ENCODE peak calls at places on chromosomes 4 and X, in eight cellular contexts. One of them, this sample, is unnamed.
A peak's percentile ranks its signal among the peaks of the same experiment; 100 is the strongest.

GRCh38 chr4:155946486-155946885 is 7.2 kb downstream of the CTSO start:
- DNase-seq in T-helper 2 cell: no peak
- DNase-seq in dorsolateral prefrontal cortex: no peak
- DNase-seq in stimulated activated CD8-positive, alpha-beta memory T cell treated with anti-CD3 and anti-CD28 coated beads, Interleukin-7, amount 100 ng/mL, for 4 hours: no peak
- DNase-seq in Kasumi-1: no peak
- DNase-seq in CD4-positive, alpha-beta T cell: no peak
- DNase-seq in foreskin fibroblast: no peak
- DNase-seq in sciatic nerve: no peak
- DNase-seq in this sample: no peak

GRCh38 chr4:8356856-8357255 is 83.7 kb downstream of the ACOX3 start:
- DNase-seq in T-helper 2 cell: no peak
- DNase-seq in foreskin fibroblast: no peak
- DNase-seq in dorsolateral prefrontal cortex: no peak
- DNase-seq in CD4-positive, alpha-beta T cell: peak; percentile 12
- DNase-seq in Kasumi-1: no peak
- DNase-seq in stimulated activated CD8-positive, alpha-beta memory T cell treated with anti-CD3 and anti-CD28 coated beads, Interleukin-7, amount 100 ng/mL, for 4 hours: no peak
- DNase-seq in sciatic nerve: peak; percentile 15
- DNase-seq in this sample: no peak

GRCh38 chrX:130125090-130125489 is 14.8 kb upstream of the ELF4 start:
- DNase-seq in stimulated activated CD8-positive, alpha-beta memory T cell treated with anti-CD3 and anti-CD28 coated beads, Interleukin-7, amount 100 ng/mL, for 4 hours: no peak
- DNase-seq in T-helper 2 cell: no peak
- DNase-seq in CD4-positive, alpha-beta T cell: no peak
- DNase-seq in foreskin fibroblast: peak; percentile 63
- DNase-seq in dorsolateral prefrontal cortex: peak; percentile 28
- DNase-seq in Kasumi-1: no peak
- DNase-seq in sciatic nerve: no peak
- DNase-seq in this sample: no peak

GRCh38 chr4:78936989-78937388 is 2.2 kb downstream of the PAQR3 start:
- DNase-seq in stimulated activated CD8-positive, alpha-beta memory T cell treated with anti-CD3 and anti-CD28 coated beads, Interleukin-7, amount 100 ng/mL, for 4 hours: no peak
- DNase-seq in dorsolateral prefrontal cortex: no peak
- DNase-seq in Kasumi-1: no peak
- DNase-seq in sciatic nerve: no peak
- DNase-seq in T-helper 2 cell: no peak
- DNase-seq in foreskin fibroblast: no peak
- DNase-seq in CD4-positive, alpha-beta T cell: no peak
- DNase-seq in this sample: no peak

GRCh38 chr4:97016186-97016945 is 1126.9 kb downstream of the STPG2 start:
- DNase-seq in sciatic nerve: no peak
- DNase-seq in CD4-positive, alpha-beta T cell: no peak
- DNase-seq in T-helper 2 cell: no peak
- DNase-seq in Kasumi-1: no peak
- DNase-seq in foreskin fibroblast: no peak
- DNase-seq in dorsolateral prefrontal cortex: no peak
- DNase-seq in stimulated activated CD8-positive, alpha-beta memory T cell treated with anti-CD3 and anti-CD28 coated beads, Interleukin-7, amount 100 ng/mL, for 4 hours: no peak
- DNase-seq in this sample: no peak

GRCh38 chr4:140242357-140243284 is 88.6 kb upstream of the MAML3 start:
- DNase-seq in foreskin fibroblast: no peak
- DNase-seq in stimulated activated CD8-positive, alpha-beta memory T cell treated with anti-CD3 and anti-CD28 coated beads, Interleukin-7, amount 100 ng/mL, for 4 hours: no peak
- DNase-seq in sciatic nerve: no peak
- DNase-seq in Kasumi-1: peak; percentile 84
- DNase-seq in T-helper 2 cell: no peak
- DNase-seq in CD4-positive, alpha-beta T cell: no peak
- DNase-seq in dorsolateral prefrontal cortex: no peak
- DNase-seq in this sample: no peak

GRCh38 chrX:18146954-18147353 is 73.7 kb downstream of the BEND2 start:
- DNase-seq in T-helper 2 cell: no peak
- DNase-seq in stimulated activated CD8-positive, alpha-beta memory T cell treated with anti-CD3 and anti-CD28 coated beads, Interleukin-7, amount 100 ng/mL, for 4 hours: no peak
- DNase-seq in dorsolateral prefrontal cortex: no peak
- DNase-seq in Kasumi-1: peak; percentile 4
- DNase-seq in foreskin fibroblast: peak; percentile 11
- DNase-seq in CD4-positive, alpha-beta T cell: no peak
- DNase-seq in sciatic nerve: no peak
- DNase-seq in this sample: no peak

GRCh38 chr4:48653217-48654014 is 126.7 kb downstream of the FRYL start:
- DNase-seq in sciatic nerve: peak; percentile 67
- DNase-seq in CD4-positive, alpha-beta T cell: no peak
- DNase-seq in foreskin fibroblast: peak; percentile 59
- DNase-seq in stimulated activated CD8-positive, alpha-beta memory T cell treated with anti-CD3 and anti-CD28 coated beads, Interleukin-7, amount 100 ng/mL, for 4 hours: peak; percentile 39
- DNase-seq in T-helper 2 cell: no peak
- DNase-seq in dorsolateral prefrontal cortex: peak; percentile 48
- DNase-seq in Kasumi-1: peak; percentile 64
- DNase-seq in this sample: no peak

GRCh38 chr4:56640907-56641493 is 40.1 kb downstream of the HOPX start:
- DNase-seq in Kasumi-1: no peak
- DNase-seq in T-helper 2 cell: no peak
- DNase-seq in sciatic nerve: no peak
- DNase-seq in stimulated activated CD8-positive, alpha-beta memory T cell treated with anti-CD3 and anti-CD28 coated beads, Interleukin-7, amount 100 ng/mL, for 4 hours: no peak
- DNase-seq in CD4-positive, alpha-beta T cell: no peak
- DNase-seq in dorsolateral prefrontal cortex: no peak
- DNase-seq in foreskin fibroblast: peak; percentile 20
- DNase-seq in this sample: no peak

GRCh38 chr4:78720994-78721677 is 55.0 kb upstream of the BMP2K start:
- DNase-seq in stimulated activated CD8-positive, alpha-beta memory T cell treated with anti-CD3 and anti-CD28 coated beads, Interleukin-7, amount 100 ng/mL, for 4 hours: no peak
- DNase-seq in dorsolateral prefrontal cortex: no peak
- DNase-seq in sciatic nerve: no peak
- DNase-seq in CD4-positive, alpha-beta T cell: no peak
- DNase-seq in Kasumi-1: peak; percentile 24
- DNase-seq in foreskin fibroblast: no peak
- DNase-seq in T-helper 2 cell: no peak
- DNase-seq in this sample: peak; percentile 81

GRCh38 chrX:70044541-70045245 is 5.0 kb downstream of the AWAT2 start:
- DNase-seq in T-helper 2 cell: no peak
- DNase-seq in sciatic nerve: no peak
- DNase-seq in dorsolateral prefrontal cortex: no peak
- DNase-seq in foreskin fibroblast: peak; percentile 26
- DNase-seq in Kasumi-1: no peak
- DNase-seq in stimulated activated CD8-positive, alpha-beta memory T cell treated with anti-CD3 and anti-CD28 coated beads, Interleukin-7, amount 100 ng/mL, for 4 hours: no peak
- DNase-seq in CD4-positive, alpha-beta T cell: no peak
- DNase-seq in this sample: no peak

GRCh38 chr4:34046580-34046979 is 2197.7 kb downstream of the ARAP2 start:
- DNase-seq in stimulated activated CD8-positive, alpha-beta memory T cell treated with anti-CD3 and anti-CD28 coated beads, Interleukin-7, amount 100 ng/mL, for 4 hours: no peak
- DNase-seq in dorsolateral prefrontal cortex: no peak
- DNase-seq in sciatic nerve: no peak
- DNase-seq in Kasumi-1: no peak
- DNase-seq in CD4-positive, alpha-beta T cell: no peak
- DNase-seq in T-helper 2 cell: no peak
- DNase-seq in foreskin fibroblast: peak; percentile 82
- DNase-seq in this sample: no peak

GRCh38 chrX:24334473-24334872 is 20.6 kb upstream of the SUPT20HL2 start:
- DNase-seq in CD4-positive, alpha-beta T cell: no peak
- DNase-seq in stimulated activated CD8-positive, alpha-beta memory T cell treated with anti-CD3 and anti-CD28 coated beads, Interleukin-7, amount 100 ng/mL, for 4 hours: no peak
- DNase-seq in dorsolateral prefrontal cortex: no peak
- DNase-seq in T-helper 2 cell: no peak
- DNase-seq in Kasumi-1: no peak
- DNase-seq in foreskin fibroblast: peak; percentile 19
- DNase-seq in sciatic nerve: no peak
- DNase-seq in this sample: no peak

GRCh38 chrX:19543951-19544359 is 28.6 kb upstream of the MAP3K15 start:
- DNase-seq in sciatic nerve: no peak
- DNase-seq in Kasumi-1: no peak
- DNase-seq in foreskin fibroblast: no peak
- DNase-seq in CD4-positive, alpha-beta T cell: no peak
- DNase-seq in T-helper 2 cell: no peak
- DNase-seq in stimulated activated CD8-positive, alpha-beta memory T cell treated with anti-CD3 and anti-CD28 coated beads, Interleukin-7, amount 100 ng/mL, for 4 hours: no peak
- DNase-seq in dorsolateral prefrontal cortex: no peak
- DNase-seq in this sample: no peak

GRCh38 chrX:38879631-38880220 is 78.5 kb downstream of the MID1IP1 start:
- DNase-seq in stimulated activated CD8-positive, alpha-beta memory T cell treated with anti-CD3 and anti-CD28 coated beads, Interleukin-7, amount 100 ng/mL, for 4 hours: no peak
- DNase-seq in sciatic nerve: no peak
- DNase-seq in T-helper 2 cell: no peak
- DNase-seq in foreskin fibroblast: no peak
- DNase-seq in Kasumi-1: peak; percentile 34
- DNase-seq in CD4-positive, alpha-beta T cell: no peak
- DNase-seq in dorsolateral prefrontal cortex: no peak
- DNase-seq in this sample: peak; percentile 23

GRCh38 chr4:152640058-152640921 is 39.5 kb downstream of the TMEM154 start:
- DNase-seq in CD4-positive, alpha-beta T cell: no peak
- DNase-seq in T-helper 2 cell: no peak
- DNase-seq in stimulated activated CD8-positive, alpha-beta memory T cell treated with anti-CD3 and anti-CD28 coated beads, Interleukin-7, amount 100 ng/mL, for 4 hours: no peak
- DNase-seq in foreskin fibroblast: peak; percentile 47
- DNase-seq in Kasumi-1: peak; percentile 61
- DNase-seq in dorsolateral prefrontal cortex: no peak
- DNase-seq in sciatic nerve: no peak
- DNase-seq in this sample: peak; percentile 42

GRCh38 chrX:118038614-118039365 is 77.8 kb downstream of the KLHL13 start:
- DNase-seq in foreskin fibroblast: peak; percentile 43
- DNase-seq in T-helper 2 cell: no peak
- DNase-seq in CD4-positive, alpha-beta T cell: no peak
- DNase-seq in sciatic nerve: no peak
- DNase-seq in Kasumi-1: no peak
- DNase-seq in stimulated activated CD8-positive, alpha-beta memory T cell treated with anti-CD3 and anti-CD28 coated beads, Interleukin-7, amount 100 ng/mL, for 4 hours: no peak
- DNase-seq in dorsolateral prefrontal cortex: no peak
- DNase-seq in this sample: no peak

GRCh38 chrX:49978191-49978590 is 55.8 kb downstream of the CLCN5 start:
- DNase-seq in CD4-positive, alpha-beta T cell: no peak
- DNase-seq in foreskin fibroblast: no peak
- DNase-seq in Kasumi-1: no peak
- DNase-seq in stimulated activated CD8-positive, alpha-beta memory T cell treated with anti-CD3 and anti-CD28 coated beads, Interleukin-7, amount 100 ng/mL, for 4 hours: no peak
- DNase-seq in T-helper 2 cell: no peak
- DNase-seq in dorsolateral prefrontal cortex: no peak
- DNase-seq in sciatic nerve: no peak
- DNase-seq in this sample: no peak

GRCh38 chrX:139708067-139708466 is at the start of gene MCF2:
- DNase-seq in sciatic nerve: no peak
- DNase-seq in stimulated activated CD8-positive, alpha-beta memory T cell treated with anti-CD3 and anti-CD28 coated beads, Interleukin-7, amount 100 ng/mL, for 4 hours: no peak
- DNase-seq in dorsolateral prefrontal cortex: no peak
- DNase-seq in T-helper 2 cell: no peak
- DNase-seq in CD4-positive, alpha-beta T cell: no peak
- DNase-seq in Kasumi-1: no peak
- DNase-seq in foreskin fibroblast: no peak
- DNase-seq in this sample: no peak

GRCh38 chr4:79623125-79623905 is 215.3 kb upstream of the GK2 start:
- DNase-seq in Kasumi-1: no peak
- DNase-seq in foreskin fibroblast: peak; percentile 11
- DNase-seq in dorsolateral prefrontal cortex: no peak
- DNase-seq in T-helper 2 cell: no peak
- DNase-seq in CD4-positive, alpha-beta T cell: no peak
- DNase-seq in sciatic nerve: no peak
- DNase-seq in stimulated activated CD8-positive, alpha-beta memory T cell treated with anti-CD3 and anti-CD28 coated beads, Interleukin-7, amount 100 ng/mL, for 4 hours: no peak
- DNase-seq in this sample: no peak

GRCh38 chr4:108345862-108346530 is 177.3 kb upstream of the LEF1 start:
- DNase-seq in T-helper 2 cell: no peak
- DNase-seq in CD4-positive, alpha-beta T cell: no peak
- DNase-seq in stimulated activated CD8-positive, alpha-beta memory T cell treated with anti-CD3 and anti-CD28 coated beads, Interleukin-7, amount 100 ng/mL, for 4 hours: no peak
- DNase-seq in dorsolateral prefrontal cortex: no peak
- DNase-seq in sciatic nerve: no peak
- DNase-seq in Kasumi-1: peak; percentile 14
- DNase-seq in foreskin fibroblast: no peak
- DNase-seq in this sample: peak; percentile 35

GRCh38 chrX:136183917-136184316 is 36.6 kb downstream of the FHL1 start:
- DNase-seq in T-helper 2 cell: no peak
- DNase-seq in foreskin fibroblast: no peak
- DNase-seq in dorsolateral prefrontal cortex: no peak
- DNase-seq in Kasumi-1: no peak
- DNase-seq in CD4-positive, alpha-beta T cell: no peak
- DNase-seq in sciatic nerve: no peak
- DNase-seq in stimulated activated CD8-positive, alpha-beta memory T cell treated with anti-CD3 and anti-CD28 coated beads, Interleukin-7, amount 100 ng/mL, for 4 hours: no peak
- DNase-seq in this sample: no peak

GRCh38 chr4:87073570-87074470 is 139.0 kb downstream of the AFF1 start:
- DNase-seq in T-helper 2 cell: no peak
- DNase-seq in dorsolateral prefrontal cortex: peak; percentile 42
- DNase-seq in sciatic nerve: no peak
- DNase-seq in CD4-positive, alpha-beta T cell: peak; percentile 42
- DNase-seq in stimulated activated CD8-positive, alpha-beta memory T cell treated with anti-CD3 and anti-CD28 coated beads, Interleukin-7, amount 100 ng/mL, for 4 hours: peak; percentile 47
- DNase-seq in Kasumi-1: no peak
- DNase-seq in foreskin fibroblast: no peak
- DNase-seq in this sample: peak; percentile 78

GRCh38 chr4:62940229-62940628 is 1469.0 kb downstream of the TECRL start:
- DNase-seq in sciatic nerve: no peak
- DNase-seq in T-helper 2 cell: no peak
- DNase-seq in CD4-positive, alpha-beta T cell: no peak
- DNase-seq in dorsolateral prefrontal cortex: no peak
- DNase-seq in foreskin fibroblast: no peak
- DNase-seq in Kasumi-1: no peak
- DNase-seq in stimulated activated CD8-positive, alpha-beta memory T cell treated with anti-CD3 and anti-CD28 coated beads, Interleukin-7, amount 100 ng/mL, for 4 hours: no peak
- DNase-seq in this sample: no peak

GRCh38 chr4:96228463-96228862 is 388.6 kb downstream of the PDHA2 start:
- DNase-seq in dorsolateral prefrontal cortex: no peak
- DNase-seq in foreskin fibroblast: no peak
- DNase-seq in sciatic nerve: no peak
- DNase-seq in Kasumi-1: no peak
- DNase-seq in stimulated activated CD8-positive, alpha-beta memory T cell treated with anti-CD3 and anti-CD28 coated beads, Interleukin-7, amount 100 ng/mL, for 4 hours: no peak
- DNase-seq in T-helper 2 cell: no peak
- DNase-seq in CD4-positive, alpha-beta T cell: no peak
- DNase-seq in this sample: no peak

GRCh38 chr4:113846433-113846832 is 84.9 kb upstream of the CAMK2D start:
- DNase-seq in sciatic nerve: no peak
- DNase-seq in foreskin fibroblast: no peak
- DNase-seq in dorsolateral prefrontal cortex: no peak
- DNase-seq in Kasumi-1: no peak
- DNase-seq in T-helper 2 cell: no peak
- DNase-seq in CD4-positive, alpha-beta T cell: no peak
- DNase-seq in stimulated activated CD8-positive, alpha-beta memory T cell treated with anti-CD3 and anti-CD28 coated beads, Interleukin-7, amount 100 ng/mL, for 4 hours: no peak
- DNase-seq in this sample: no peak

GRCh38 chr4:123488916-123489315 is 92.3 kb downstream of the SPRY1 start:
- DNase-seq in CD4-positive, alpha-beta T cell: no peak
- DNase-seq in stimulated activated CD8-positive, alpha-beta memory T cell treated with anti-CD3 and anti-CD28 coated beads, Interleukin-7, amount 100 ng/mL, for 4 hours: no peak
- DNase-seq in dorsolateral prefrontal cortex: no peak
- DNase-seq in Kasumi-1: peak; percentile 86
- DNase-seq in foreskin fibroblast: peak; percentile 75
- DNase-seq in sciatic nerve: no peak
- DNase-seq in T-helper 2 cell: no peak
- DNase-seq in this sample: no peak

GRCh38 chr4:151260526-151260925 is 16.4 kb upstream of the PRSS48 start:
- DNase-seq in CD4-positive, alpha-beta T cell: no peak
- DNase-seq in stimulated activated CD8-positive, alpha-beta memory T cell treated with anti-CD3 and anti-CD28 coated beads, Interleukin-7, amount 100 ng/mL, for 4 hours: no peak
- DNase-seq in dorsolateral prefrontal cortex: no peak
- DNase-seq in sciatic nerve: no peak
- DNase-seq in Kasumi-1: no peak
- DNase-seq in T-helper 2 cell: no peak
- DNase-seq in foreskin fibroblast: no peak
- DNase-seq in this sample: no peak

GRCh38 chr4:64001229-64001898 is 407.9 kb downstream of the TECRL start:
- DNase-seq in foreskin fibroblast: no peak
- DNase-seq in stimulated activated CD8-positive, alpha-beta memory T cell treated with anti-CD3 and anti-CD28 coated beads, Interleukin-7, amount 100 ng/mL, for 4 hours: no peak
- DNase-seq in T-helper 2 cell: no peak
- DNase-seq in sciatic nerve: no peak
- DNase-seq in dorsolateral prefrontal cortex: no peak
- DNase-seq in CD4-positive, alpha-beta T cell: no peak
- DNase-seq in Kasumi-1: no peak
- DNase-seq in this sample: peak; percentile 79

GRCh38 chr4:177308125-177308524 is 1.5 kb upstream of the NEIL3 start:
- DNase-seq in T-helper 2 cell: no peak
- DNase-seq in CD4-positive, alpha-beta T cell: no peak
- DNase-seq in Kasumi-1: no peak
- DNase-seq in stimulated activated CD8-positive, alpha-beta memory T cell treated with anti-CD3 and anti-CD28 coated beads, Interleukin-7, amount 100 ng/mL, for 4 hours: no peak
- DNase-seq in foreskin fibroblast: peak; percentile 88
- DNase-seq in sciatic nerve: no peak
- DNase-seq in dorsolateral prefrontal cortex: no peak
- DNase-seq in this sample: no peak

GRCh38 chr4:1767770-1768366 is 25.2 kb upstream of the FGFR3 start:
- DNase-seq in Kasumi-1: peak; percentile 56
- DNase-seq in foreskin fibroblast: peak; percentile 73
- DNase-seq in stimulated activated CD8-positive, alpha-beta memory T cell treated with anti-CD3 and anti-CD28 coated beads, Interleukin-7, amount 100 ng/mL, for 4 hours: no peak
- DNase-seq in T-helper 2 cell: no peak
- DNase-seq in dorsolateral prefrontal cortex: no peak
- DNase-seq in CD4-positive, alpha-beta T cell: no peak
- DNase-seq in sciatic nerve: no peak
- DNase-seq in this sample: peak; percentile 26

GRCh38 chrX:48540015-48540350 is 469 bp downstream of the TBC1D25 start:
- DNase-seq in stimulated activated CD8-positive, alpha-beta memory T cell treated with anti-CD3 and anti-CD28 coated beads, Interleukin-7, amount 100 ng/mL, for 4 hours: peak; percentile 19
- DNase-seq in dorsolateral prefrontal cortex: no peak
- DNase-seq in Kasumi-1: peak; percentile 19
- DNase-seq in foreskin fibroblast: peak; percentile 52
- DNase-seq in sciatic nerve: no peak
- DNase-seq in T-helper 2 cell: peak; percentile 14
- DNase-seq in CD4-positive, alpha-beta T cell: peak; percentile 52
- DNase-seq in this sample: peak; percentile 27

GRCh38 chrX:9091253-9091652 is 57.3 kb upstream of the FAM9B start:
- DNase-seq in foreskin fibroblast: no peak
- DNase-seq in dorsolateral prefrontal cortex: no peak
- DNase-seq in Kasumi-1: no peak
- DNase-seq in stimulated activated CD8-positive, alpha-beta memory T cell treated with anti-CD3 and anti-CD28 coated beads, Interleukin-7, amount 100 ng/mL, for 4 hours: no peak
- DNase-seq in T-helper 2 cell: no peak
- DNase-seq in sciatic nerve: no peak
- DNase-seq in CD4-positive, alpha-beta T cell: no peak
- DNase-seq in this sample: no peak

GRCh38 chr4:146132445-146132844 is 43.1 kb upstream of the LSM6 start:
- DNase-seq in sciatic nerve: no peak
- DNase-seq in dorsolateral prefrontal cortex: no peak
- DNase-seq in foreskin fibroblast: no peak
- DNase-seq in Kasumi-1: no peak
- DNase-seq in stimulated activated CD8-positive, alpha-beta memory T cell treated with anti-CD3 and anti-CD28 coated beads, Interleukin-7, amount 100 ng/mL, for 4 hours: no peak
- DNase-seq in T-helper 2 cell: no peak
- DNase-seq in CD4-positive, alpha-beta T cell: no peak
- DNase-seq in this sample: peak; percentile 23

This sample was measured in MM.1S.